ENCODE peak calls at places on chromosomes 6 and 20, in four cellular contexts. One of them, this sample, is unnamed. For H3K79me1, the result is how much of the 10 kb centered on the place peaks cover.

GRCh38 chr6:130944486-130944885 is 117.3 kb downstream of the SMLR1 start:
- DNase-seq in IMR-90: no peak
- DNase-seq in H9: no peak
- DNase-seq in H1: no peak
- DNase-seq in this sample: no peak

GRCh38 chr6:43901330-43902230 is 131.6 kb downstream of the VEGFA start:
- DNase-seq in IMR-90: no peak
- DNase-seq in H1: no peak
- DNase-seq in H9: no peak
- DNase-seq in this sample: no peak

GRCh38 chr20:39117486-39117885 is 155.3 kb downstream of the DHX35 start:
- DNase-seq in IMR-90: peak
- DNase-seq in H1: no peak
- DNase-seq in H9: no peak
- DNase-seq in this sample: no peak

GRCh38 chr6:111011360-111012142 is 29.7 kb downstream of the RPF2 start:
- DNase-seq in H1: no peak
- DNase-seq in IMR-90: peak
- DNase-seq in H9: no peak
- DNase-seq in this sample: peak

GRCh38 chr20:16708590-16708989 is 21.2 kb upstream of the SNRPB2 start:
- DNase-seq in H1: no peak
- DNase-seq in H9: no peak
- DNase-seq in IMR-90: no peak
- DNase-seq in this sample: no peak

GRCh38 chr6:33410711-33411631 is at the start of gene PHF1:
- DNase-seq in H1: no peak
- DNase-seq in IMR-90: peak
- DNase-seq in H9: no peak
- DNase-seq in this sample: no peak

GRCh38 chr6:104638841-104639290 is 220.9 kb downstream of the HACE1 start:
- DNase-seq in IMR-90: no peak
- DNase-seq in H1: no peak
- DNase-seq in H9: no peak
- DNase-seq in this sample: no peak

GRCh38 chr20:49037962-49038387 is 8.1 kb upstream of the CSE1L start:
- DNase-seq in H9: no peak
- DNase-seq in IMR-90: peak
- DNase-seq in H1: no peak
- DNase-seq in this sample: no peak

GRCh38 chr6:3124667-3125066 is 6.2 kb downstream of the BPHL start:
- DNase-seq in IMR-90: no peak
- DNase-seq in H9: no peak
- DNase-seq in H1: no peak
- DNase-seq in this sample: no peak

GRCh38 chr6:145600299-145600698 is 135.0 kb downstream of the EPM2A start:
- DNase-seq in H9: no peak
- DNase-seq in IMR-90: no peak
- DNase-seq in H1: no peak
- DNase-seq in this sample: no peak

GRCh38 chr20:1809611-1810510 is 85.3 kb upstream of the SIRPA start:
- DNase-seq in H1: no peak
- DNase-seq in IMR-90: peak
- DNase-seq in H9: no peak
- DNase-seq in this sample: no peak

GRCh38 chr6:104418125-104418524 is 441.6 kb downstream of the HACE1 start:
- DNase-seq in H9: no peak
- DNase-seq in IMR-90: no peak
- DNase-seq in H1: no peak
- DNase-seq in this sample: no peak

GRCh38 chr6:156262014-156262413 is 515.2 kb upstream of the ARID1B start:
- DNase-seq in IMR-90: no peak
- DNase-seq in H9: no peak
- DNase-seq in H1: no peak
- DNase-seq in this sample: no peak

GRCh38 chr20:10047427-10047826 is 12.6 kb downstream of the ANKEF1 start:
- DNase-seq in IMR-90: peak
- DNase-seq in H9: peak
- DNase-seq in H1: peak
- DNase-seq in this sample: peak

GRCh38 chr6:167475947-167476346 is 151.1 kb downstream of the TTLL2 start:
- DNase-seq in H1: peak
- DNase-seq in H9: peak
- DNase-seq in IMR-90: no peak
- DNase-seq in this sample: no peak

GRCh38 chr6:142417331-142417750 is 115.5 kb downstream of the ADGRG6 start:
- DNase-seq in H9: no peak
- DNase-seq in IMR-90: no peak
- DNase-seq in H1: no peak
- DNase-seq in this sample: no peak

GRCh38 chr6:26215200-26216014 is 128.2 kb downstream of the HFE start:
- DNase-seq in IMR-90: peak
- DNase-seq in H1: no peak
- DNase-seq in H9: no peak
- DNase-seq in this sample: no peak

GRCh38 chr6:7479801-7480266 is 61.6 kb upstream of the DSP start:
- DNase-seq in IMR-90: peak
- DNase-seq in H9: no peak
- DNase-seq in H1: no peak
- DNase-seq in this sample: no peak

GRCh38 chr20:41167481-41168253 is 30.3 kb downstream of the PLCG1 start:
- DNase-seq in H1: no peak
- DNase-seq in H9: no peak
- DNase-seq in IMR-90: no peak
- DNase-seq in this sample: no peak
- H3K79me1 ChIP-seq in H1: under half
- H3K79me1 ChIP-seq in H9: under half
- H3K79me1 ChIP-seq in IMR-90: under half
- H3K79me1 ChIP-seq in this sample: under half

DNA sequence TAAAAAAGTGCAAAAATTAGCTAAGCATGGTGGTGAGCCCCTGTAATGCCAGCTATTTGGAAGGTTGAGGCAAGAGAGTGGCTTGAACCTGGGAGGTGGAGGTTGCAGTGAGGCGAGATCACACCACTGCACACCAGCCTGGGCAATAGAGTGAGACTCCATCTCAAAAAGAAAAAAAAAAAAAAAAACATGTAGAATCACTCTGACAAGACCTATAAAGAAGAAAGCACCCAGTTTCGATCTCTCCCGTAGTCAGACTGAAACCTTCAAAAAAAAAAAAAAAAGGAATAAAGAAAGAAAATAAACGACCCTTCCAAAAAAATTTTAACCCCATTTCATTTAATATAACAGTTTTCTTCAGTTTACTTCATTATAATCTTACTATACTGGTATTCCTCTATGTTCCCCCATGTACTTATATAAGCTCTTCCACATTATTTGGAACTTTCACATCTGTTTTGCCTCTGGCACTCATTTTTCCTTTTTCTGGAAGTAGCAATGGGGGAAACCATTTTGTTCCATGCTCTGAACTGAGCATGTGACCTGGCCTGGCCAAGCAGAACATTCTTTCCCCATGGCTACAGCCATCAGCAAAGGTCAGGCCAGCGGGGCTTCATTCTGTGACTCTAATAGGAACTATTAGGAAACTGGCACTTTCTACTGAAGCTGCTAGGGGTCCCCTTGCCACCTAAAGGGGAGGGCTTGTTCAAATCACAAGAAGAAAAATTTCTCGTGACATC is 9.6 kb downstream of the SLC18B1 start:
- DNase-seq in IMR-90: no peak
- DNase-seq in H9: no peak
- DNase-seq in H1: no peak
- DNase-seq in this sample: no peak
- H4K8ac ChIP-seq in IMR-90: no peak
- H4K8ac ChIP-seq in H9: no peak
- H4K8ac ChIP-seq in H1: no peak
- H4K8ac ChIP-seq in this sample: no peak

GRCh38 chr20:63233924-63234323 is 1.8 kb upstream of the BIRC7 start:
- DNase-seq in H1: no peak
- DNase-seq in IMR-90: no peak
- DNase-seq in H9: no peak
- DNase-seq in this sample: no peak
- H3K79me1 ChIP-seq in H1: under half
- H3K79me1 ChIP-seq in IMR-90: under half
- H3K79me1 ChIP-seq in H9: under half
- H3K79me1 ChIP-seq in this sample: under half

GRCh38 chr6:139841794-139842215 is 467.4 kb upstream of the CITED2 start:
- DNase-seq in H1: no peak
- DNase-seq in H9: no peak
- DNase-seq in IMR-90: no peak
- DNase-seq in this sample: no peak

GRCh38 chr6:139844907-139845306 is 470.5 kb upstream of the CITED2 start:
- DNase-seq in IMR-90: no peak
- DNase-seq in H1: no peak
- DNase-seq in H9: no peak
- DNase-seq in this sample: no peak

GRCh38 chr6:139834232-139834631 is 459.8 kb upstream of the CITED2 start:
- DNase-seq in H9: no peak
- DNase-seq in IMR-90: no peak
- DNase-seq in H1: no peak
- DNase-seq in this sample: no peak

GRCh38 chr6:139839506-139840156 is 465.2 kb upstream of the CITED2 start:
- DNase-seq in H1: no peak
- DNase-seq in IMR-90: no peak
- DNase-seq in H9: no peak
- DNase-seq in this sample: no peak
- H4K8ac ChIP-seq in H1: no peak
- H4K8ac ChIP-seq in IMR-90: peak
- H4K8ac ChIP-seq in H9: no peak
- H4K8ac ChIP-seq in this sample: no peak

GRCh38 chr20:32195581-32195980 is 12.0 kb downstream of the PLAGL2 start:
- DNase-seq in IMR-90: no peak
- DNase-seq in H1: no peak
- DNase-seq in H9: no peak
- DNase-seq in this sample: no peak
- H3K79me1 ChIP-seq in IMR-90: under half
- H3K79me1 ChIP-seq in H1: under half
- H3K79me1 ChIP-seq in H9: under half
- H3K79me1 ChIP-seq in this sample: under half

GRCh38 chr6:38021571-38021970 is 202.0 kb downstream of the ZFAND3 start:
- DNase-seq in IMR-90: no peak
- DNase-seq in H1: no peak
- DNase-seq in H9: no peak
- DNase-seq in this sample: no peak
- H4K8ac ChIP-seq in IMR-90: no peak
- H4K8ac ChIP-seq in H1: no peak
- H4K8ac ChIP-seq in H9: no peak
- H4K8ac ChIP-seq in this sample: no peak

GRCh38 chr20:38112249-38112942 is 52.7 kb downstream of the TGM2 start:
- DNase-seq in H9: no peak
- DNase-seq in IMR-90: no peak
- DNase-seq in H1: no peak
- DNase-seq in this sample: no peak
- H3K79me1 ChIP-seq in H9: under half
- H3K79me1 ChIP-seq in IMR-90: under half
- H3K79me1 ChIP-seq in H1: under half
- H3K79me1 ChIP-seq in this sample: under half

DNA sequence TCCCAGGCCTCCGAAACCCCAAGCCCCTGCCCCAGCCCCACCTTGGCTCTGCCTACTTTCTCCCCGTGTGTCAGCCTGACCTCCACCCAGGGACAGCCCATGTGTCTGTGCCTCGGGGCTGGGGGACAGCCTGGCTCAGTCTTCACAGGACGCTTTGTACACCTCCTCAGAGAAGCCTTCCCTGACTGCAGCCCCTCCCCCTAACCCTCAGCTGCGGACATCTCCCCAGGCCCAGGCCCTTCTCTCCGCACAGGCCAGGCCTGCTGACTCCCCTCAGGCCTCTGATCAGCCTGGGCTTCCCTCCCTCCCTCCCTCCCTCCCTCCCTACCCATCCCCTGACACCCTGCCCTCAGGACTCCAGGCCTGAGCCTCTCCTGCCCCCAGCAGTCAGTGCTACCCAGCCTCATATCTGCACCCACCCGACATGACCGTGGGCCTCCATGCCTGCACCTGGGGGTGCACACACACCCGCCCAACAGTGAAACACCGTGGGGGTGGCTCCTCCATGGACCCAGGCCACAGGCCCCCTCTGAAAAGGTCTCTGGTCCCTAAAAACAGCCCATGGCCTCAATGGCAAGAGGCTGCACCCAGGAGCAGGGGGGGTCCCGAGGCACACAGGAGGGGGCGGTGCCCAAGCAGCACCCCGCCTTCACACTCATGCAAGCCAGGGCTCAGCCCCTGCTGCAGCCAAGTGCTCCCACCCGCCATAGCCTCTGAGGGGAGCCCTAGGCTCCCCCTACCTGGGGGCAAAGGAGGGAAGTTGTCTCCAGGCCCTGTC is 12.9 kb downstream of the LAMA5 start:
- DNase-seq in H1: no peak
- DNase-seq in H9: no peak
- DNase-seq in IMR-90: no peak
- DNase-seq in this sample: no peak
- H4K8ac ChIP-seq in H1: no peak
- H4K8ac ChIP-seq in H9: no peak
- H4K8ac ChIP-seq in IMR-90: no peak
- H4K8ac ChIP-seq in this sample: peak

GRCh38 chr20:37358366-37359150 is 12.6 kb downstream of the SRC start:
- DNase-seq in H9: no peak
- DNase-seq in IMR-90: no peak
- DNase-seq in H1: no peak
- DNase-seq in this sample: no peak
- H3K79me1 ChIP-seq in H9: under half
- H3K79me1 ChIP-seq in IMR-90: under half
- H3K79me1 ChIP-seq in H1: under half
- H3K79me1 ChIP-seq in this sample: under half

GRCh38 chr6:49634080-49634810 is 2.4 kb downstream of the RHAG start:
- DNase-seq in IMR-90: no peak
- DNase-seq in H9: no peak
- DNase-seq in H1: no peak
- DNase-seq in this sample: no peak
- H4K8ac ChIP-seq in IMR-90: no peak
- H4K8ac ChIP-seq in H9: no peak
- H4K8ac ChIP-seq in H1: no peak
- H4K8ac ChIP-seq in this sample: no peak